ENCODE peak calls at places on chromosomes 11 and 22, in six cellular contexts. One of them, this sample, is unnamed.

GRCh38 chr11:84922836-84923235 is 704.3 kb downstream of the DLG2 start:
- DNase-seq in H9: no peak
- DNase-seq in IMR-90: no peak
- DNase-seq in mesenchymal stem cell: no peak
- DNase-seq in H1: no peak
- DNase-seq in trophoblast cell: no peak
- DNase-seq in this sample: no peak

GRCh38 chr11:103998826-103999390 is 37.5 kb upstream of the DDI1 start:
- DNase-seq in H9: no peak
- DNase-seq in IMR-90: no peak
- DNase-seq in mesenchymal stem cell: no peak
- DNase-seq in H1: no peak
- DNase-seq in trophoblast cell: no peak
- DNase-seq in this sample: no peak

GRCh38 chr11:12846766-12847615 is 162.1 kb upstream of the RASSF10 start:
- DNase-seq in H9: no peak
- DNase-seq in IMR-90: no peak
- DNase-seq in mesenchymal stem cell: no peak
- DNase-seq in H1: no peak
- DNase-seq in trophoblast cell: no peak
- DNase-seq in this sample: no peak

GRCh38 chr22:44714703-44715350 is 12.8 kb downstream of the PRR5 start:
- DNase-seq in H9: no peak
- DNase-seq in IMR-90: no peak
- DNase-seq in mesenchymal stem cell: no peak
- DNase-seq in H1: no peak
- DNase-seq in trophoblast cell: no peak
- DNase-seq in this sample: no peak

GRCh38 chr11:43504316-43504950 is 145.7 kb downstream of the TTC17 start:
- DNase-seq in H9: peak; percentile 63
- DNase-seq in IMR-90: peak; percentile 13
- DNase-seq in mesenchymal stem cell: no peak
- DNase-seq in H1: peak; percentile 21
- DNase-seq in trophoblast cell: no peak
- DNase-seq in this sample: no peak

GRCh38 chr11:7690648-7691047 is 15.6 kb downstream of the OVCH2 start:
- DNase-seq in H9: no peak
- DNase-seq in IMR-90: no peak
- DNase-seq in mesenchymal stem cell: no peak
- DNase-seq in H1: no peak
- DNase-seq in trophoblast cell: no peak
- DNase-seq in this sample: no peak

GRCh38 chr11:79547256-79547655 is 106.4 kb upstream of the TENM4 start:
- DNase-seq in H9: no peak
- DNase-seq in IMR-90: no peak
- DNase-seq in mesenchymal stem cell: no peak
- DNase-seq in H1: no peak
- DNase-seq in trophoblast cell: no peak
- DNase-seq in this sample: no peak

GRCh38 chr11:32893947-32894827 is 1.6 kb downstream of the QSER1 start:
- DNase-seq in H9: peak; percentile 62
- DNase-seq in IMR-90: peak; percentile 82
- DNase-seq in mesenchymal stem cell: peak; percentile 90
- DNase-seq in H1: no peak
- DNase-seq in trophoblast cell: peak; percentile 46
- DNase-seq in this sample: peak; percentile 39

GRCh38 chr11:118232659-118233058 is 7.8 kb upstream of the JAML start:
- DNase-seq in H9: no peak
- DNase-seq in IMR-90: no peak
- DNase-seq in mesenchymal stem cell: no peak
- DNase-seq in H1: no peak
- DNase-seq in trophoblast cell: no peak
- DNase-seq in this sample: no peak

GRCh38 chr11:8910662-8911039 is 338 bp upstream of the AKIP1 start:
- DNase-seq in H9: no peak
- DNase-seq in IMR-90: no peak
- DNase-seq in mesenchymal stem cell: no peak
- DNase-seq in H1: no peak
- DNase-seq in trophoblast cell: no peak
- DNase-seq in this sample: no peak
- H2BK120ac ChIP-seq in H9: no peak overlapping the region
- H2BK120ac ChIP-seq in IMR-90: peak overlapping the region; percentile 18
- H2BK120ac ChIP-seq in mesenchymal stem cell: peak overlapping the region; percentile 80
- H2BK120ac ChIP-seq in H1: no peak overlapping the region
- H2BK120ac ChIP-seq in trophoblast cell: no peak overlapping the region
- H2BK120ac ChIP-seq in this sample: no peak overlapping the region

DNA sequence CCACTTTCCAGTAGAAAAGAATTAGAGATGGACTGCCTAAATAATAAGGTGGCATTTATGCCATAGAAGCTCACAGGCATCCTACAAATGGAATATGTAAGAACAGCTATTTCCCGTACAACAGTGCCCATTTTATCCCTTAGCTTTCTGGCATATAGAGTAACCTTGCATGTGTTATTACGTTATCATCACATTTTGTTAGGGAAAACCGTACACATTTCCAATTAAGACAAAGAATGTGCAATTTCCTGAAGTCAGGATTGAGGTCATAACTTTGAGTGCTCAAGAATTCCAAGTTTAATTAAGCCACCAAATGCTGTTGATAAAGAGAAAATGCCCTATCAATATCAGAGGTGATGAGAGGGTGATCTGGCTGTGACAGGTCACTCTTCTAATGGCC is 58.9 kb downstream of the LDLRAD3 start:
- DNase-seq in H9: no peak
- DNase-seq in IMR-90: no peak
- DNase-seq in mesenchymal stem cell: no peak
- DNase-seq in H1: no peak
- DNase-seq in trophoblast cell: no peak
- DNase-seq in this sample: no peak
- H3K14ac ChIP-seq in H9: no peak overlapping the region
- H3K14ac ChIP-seq in IMR-90: no peak overlapping the region
- H3K14ac ChIP-seq in mesenchymal stem cell: no peak overlapping the region
- H3K14ac ChIP-seq in H1: no peak overlapping the region
- H3K14ac ChIP-seq in trophoblast cell: no peak overlapping the region
- H3K14ac ChIP-seq in this sample: no peak overlapping the region

GRCh38 chr11:94649925-94650623 is 82.9 kb downstream of the PIWIL4 start:
- DNase-seq in H9: no peak
- DNase-seq in IMR-90: no peak
- DNase-seq in mesenchymal stem cell: no peak
- DNase-seq in H1: peak; percentile 46
- DNase-seq in trophoblast cell: no peak
- DNase-seq in this sample: no peak
- H2BK120ac ChIP-seq in H9: no peak overlapping the region
- H2BK120ac ChIP-seq in IMR-90: no peak overlapping the region
- H2BK120ac ChIP-seq in mesenchymal stem cell: peak overlapping the region; percentile 35
- H2BK120ac ChIP-seq in H1: peak overlapping the region; percentile 35
- H2BK120ac ChIP-seq in trophoblast cell: peak overlapping the region; percentile 62
- H2BK120ac ChIP-seq in this sample: no peak overlapping the region

DNA sequence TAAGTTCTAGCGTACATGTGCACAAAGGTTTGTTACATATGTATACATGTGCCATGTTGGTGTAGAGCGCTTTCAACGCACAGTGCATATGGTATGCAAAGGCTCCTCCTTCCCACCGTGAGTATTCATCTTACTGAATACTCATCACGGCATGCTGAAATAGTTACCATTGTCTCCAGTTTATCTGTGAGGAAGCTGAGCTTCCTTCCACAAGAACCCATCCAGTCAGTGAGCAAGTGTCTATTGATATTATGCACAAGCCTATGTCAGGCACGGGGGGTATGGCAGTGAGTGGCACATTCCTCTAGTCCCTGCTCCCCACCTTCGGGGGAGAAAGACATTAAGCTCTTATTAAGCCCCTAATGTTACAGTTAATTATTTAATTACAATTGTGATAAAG is 28.1 kb downstream of the INSC start:
- DNase-seq in H9: no peak
- DNase-seq in IMR-90: no peak
- DNase-seq in mesenchymal stem cell: no peak
- DNase-seq in H1: no peak
- DNase-seq in trophoblast cell: no peak
- DNase-seq in this sample: no peak
- H3K14ac ChIP-seq in H9: no peak overlapping the region
- H3K14ac ChIP-seq in IMR-90: no peak overlapping the region
- H3K14ac ChIP-seq in mesenchymal stem cell: no peak overlapping the region
- H3K14ac ChIP-seq in H1: no peak overlapping the region
- H3K14ac ChIP-seq in trophoblast cell: no peak overlapping the region
- H3K14ac ChIP-seq in this sample: no peak overlapping the region

GRCh38 chr22:46609175-46609690 is 11.0 kb upstream of the GRAMD4 start:
- DNase-seq in H9: no peak
- DNase-seq in IMR-90: no peak
- DNase-seq in mesenchymal stem cell: no peak
- DNase-seq in H1: no peak
- DNase-seq in trophoblast cell: no peak
- DNase-seq in this sample: no peak

GRCh38 chr22:46605117-46605516 is 15.1 kb upstream of the GRAMD4 start:
- DNase-seq in H9: no peak
- DNase-seq in IMR-90: no peak
- DNase-seq in mesenchymal stem cell: no peak
- DNase-seq in H1: no peak
- DNase-seq in trophoblast cell: no peak
- DNase-seq in this sample: no peak

GRCh38 chr22:46607483-46608114 is 12.6 kb upstream of the GRAMD4 start:
- DNase-seq in H9: no peak
- DNase-seq in IMR-90: no peak
- DNase-seq in mesenchymal stem cell: no peak
- DNase-seq in H1: no peak
- DNase-seq in trophoblast cell: no peak
- DNase-seq in this sample: no peak

GRCh38 chr22:46604306-46604690 is 15.9 kb upstream of the GRAMD4 start:
- DNase-seq in H9: no peak
- DNase-seq in IMR-90: peak; percentile 12
- DNase-seq in mesenchymal stem cell: peak; percentile 26
- DNase-seq in H1: no peak
- DNase-seq in trophoblast cell: no peak
- DNase-seq in this sample: no peak

GRCh38 chr22:46606886-46607285 is 13.3 kb upstream of the GRAMD4 start:
- DNase-seq in H9: no peak
- DNase-seq in IMR-90: no peak
- DNase-seq in mesenchymal stem cell: no peak
- DNase-seq in H1: no peak
- DNase-seq in trophoblast cell: no peak
- DNase-seq in this sample: no peak
- H2BK120ac ChIP-seq in H9: no peak overlapping the region
- H2BK120ac ChIP-seq in IMR-90: no peak overlapping the region
- H2BK120ac ChIP-seq in mesenchymal stem cell: no peak overlapping the region
- H2BK120ac ChIP-seq in H1: no peak overlapping the region
- H2BK120ac ChIP-seq in trophoblast cell: no peak overlapping the region
- H2BK120ac ChIP-seq in this sample: no peak overlapping the region

DNA sequence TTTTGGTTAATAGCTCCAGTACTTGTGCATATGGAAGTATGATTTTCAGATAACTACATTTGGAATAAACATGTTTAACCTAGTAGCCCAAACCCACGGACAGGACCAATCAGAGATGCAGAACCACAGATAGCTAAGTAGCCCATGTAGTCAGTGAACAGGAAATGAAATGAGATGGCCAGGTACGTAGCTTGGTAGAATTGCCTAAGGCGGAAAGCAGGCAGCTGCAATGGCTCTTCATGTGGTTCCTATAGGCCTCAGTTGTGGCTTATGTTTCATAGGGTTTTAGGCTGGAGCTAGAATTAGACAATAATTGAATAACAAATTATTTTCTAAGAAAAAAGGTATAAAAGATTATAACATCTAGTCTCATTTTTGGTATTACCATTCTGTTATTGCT is 86.4 kb upstream of the B3GNT6 start:
- DNase-seq in H9: no peak
- DNase-seq in IMR-90: no peak
- DNase-seq in mesenchymal stem cell: no peak
- DNase-seq in H1: no peak
- DNase-seq in trophoblast cell: no peak
- DNase-seq in this sample: no peak
- H3K14ac ChIP-seq in H9: no peak overlapping the region
- H3K14ac ChIP-seq in IMR-90: no peak overlapping the region
- H3K14ac ChIP-seq in mesenchymal stem cell: no peak overlapping the region
- H3K14ac ChIP-seq in H1: no peak overlapping the region
- H3K14ac ChIP-seq in trophoblast cell: no peak overlapping the region
- H3K14ac ChIP-seq in this sample: no peak overlapping the region

GRCh38 chr11:91731051-91731450 is 493.6 kb upstream of the FAT3 start:
- DNase-seq in H9: no peak
- DNase-seq in IMR-90: no peak
- DNase-seq in mesenchymal stem cell: no peak
- DNase-seq in H1: no peak
- DNase-seq in trophoblast cell: no peak
- DNase-seq in this sample: no peak

GRCh38 chr11:91730071-91730470 is 494.5 kb upstream of the FAT3 start:
- DNase-seq in H9: no peak
- DNase-seq in IMR-90: no peak
- DNase-seq in mesenchymal stem cell: no peak
- DNase-seq in H1: no peak
- DNase-seq in trophoblast cell: no peak
- DNase-seq in this sample: no peak

DNA sequence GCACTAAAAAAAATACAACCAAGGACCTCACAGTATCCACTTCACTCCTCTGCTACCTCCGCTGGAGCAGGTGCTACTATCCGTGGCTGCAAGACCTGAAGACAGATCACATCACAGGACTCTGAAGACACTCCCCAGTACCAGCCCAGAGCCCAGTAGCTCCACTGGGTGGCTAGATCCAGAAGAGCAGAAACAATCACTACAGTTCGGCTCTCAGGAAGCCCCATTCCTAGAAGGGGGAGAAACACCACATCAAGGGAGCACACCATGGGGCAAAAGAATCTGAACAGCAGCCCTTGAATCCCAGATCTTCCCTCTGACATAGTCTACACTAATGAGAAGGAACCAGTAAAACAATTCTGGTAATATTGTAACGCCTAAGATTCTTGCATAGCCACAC is 494.0 kb upstream of the FAT3 start:
- DNase-seq in H9: no peak
- DNase-seq in IMR-90: no peak
- DNase-seq in mesenchymal stem cell: no peak
- DNase-seq in H1: no peak
- DNase-seq in trophoblast cell: no peak
- DNase-seq in this sample: no peak
- H2BK120ac ChIP-seq in H9: no peak overlapping the region
- H2BK120ac ChIP-seq in IMR-90: no peak overlapping the region
- H2BK120ac ChIP-seq in mesenchymal stem cell: no peak overlapping the region
- H2BK120ac ChIP-seq in H1: no peak overlapping the region
- H2BK120ac ChIP-seq in trophoblast cell: no peak overlapping the region
- H2BK120ac ChIP-seq in this sample: no peak overlapping the region

GRCh38 chr11:47391711-47392432 is 13.5 kb upstream of the SPI1 start:
- DNase-seq in H9: no peak
- DNase-seq in IMR-90: no peak
- DNase-seq in mesenchymal stem cell: no peak
- DNase-seq in H1: no peak
- DNase-seq in trophoblast cell: no peak
- DNase-seq in this sample: no peak
- H3K14ac ChIP-seq in H9: no peak overlapping the region
- H3K14ac ChIP-seq in IMR-90: no peak overlapping the region
- H3K14ac ChIP-seq in mesenchymal stem cell: no peak overlapping the region
- H3K14ac ChIP-seq in H1: no peak overlapping the region
- H3K14ac ChIP-seq in trophoblast cell: no peak overlapping the region
- H3K14ac ChIP-seq in this sample: no peak overlapping the region